ENCODE peak calls at places on chromosome 20, in four cellular contexts. T, D, X and J are unnamed samples.

GRCh38 chr20:62820962-62821725 is 4.3 kb downstream of the COL9A3 start:
- DNase-seq in T (no peak), D (no peak), X (no peak), J (no peak)

GRCh38 chr20:64130876-64131275 is 23.5 kb upstream of the NPBWR2 start:
- DNase-seq in T (peak; percentile 34), D (no peak), X (no peak), J (no peak)

GRCh38 chr20:63319164-63320040 is 26.4 kb downstream of the COL20A1 start:
- DNase-seq in T (no peak), D (no peak), X (no peak), J (no peak)

GRCh38 chr20:46827718-46828458 is 66.8 kb upstream of the EYA2 start:
- DNase-seq in T (no peak), D (no peak), X (no peak), J (no peak)

GRCh38 chr20:12673352-12673751 is 335.4 kb upstream of the SPTLC3 start:
- DNase-seq in T (no peak), D (no peak), X (no peak), J (no peak)

GRCh38 chr20:36497856-36498255 is 43.5 kb upstream of the MYL9 start:
- DNase-seq in T (no peak), D (no peak), X (peak; percentile 70), J (no peak)

GRCh38 chr20:8583209-8584106 is 451.4 kb downstream of the PLCB1 start:
- DNase-seq in T (no peak), D (peak; percentile 46), X (no peak), J (peak; percentile 41)

GRCh38 chr20:63969851-63970713 is at the start of gene ZNF512B:
- DNase-seq in T (peak; percentile 82), D (peak; percentile 88), X (no peak), J (peak; percentile 83)

GRCh38 chr20:23174821-23175220 is 88.7 kb upstream of the CD93 start:
- DNase-seq in T (no peak), D (no peak), X (no peak), J (no peak)

GRCh38 chr20:50724851-50725721 is 6.3 kb upstream of the PARD6B start:
- DNase-seq in T (peak; percentile 74), D (peak; percentile 96), X (peak; percentile 49), J (peak; percentile 87)

GRCh38 chr20:25046181-25046641 is 11.7 kb downstream of the ACSS1 start:
- DNase-seq in T (peak; percentile 76), D (no peak), X (no peak), J (no peak)

GRCh38 chr20:48776306-48776705 is 51.5 kb downstream of the PREX1 start:
- DNase-seq in T (peak; percentile 75), D (peak; percentile 62), X (no peak), J (peak; percentile 41)

GRCh38 chr20:10671221-10671849 is 2.5 kb downstream of the JAG1 start:
- DNase-seq in T (peak; percentile 87), D (peak; percentile 94), X (no peak), J (peak; percentile 92)

GRCh38 chr20:48025661-48026060 is 240.4 kb upstream of the SULF2 start:
- DNase-seq in T (no peak), D (peak; percentile 64), X (no peak), J (no peak)

DNA sequence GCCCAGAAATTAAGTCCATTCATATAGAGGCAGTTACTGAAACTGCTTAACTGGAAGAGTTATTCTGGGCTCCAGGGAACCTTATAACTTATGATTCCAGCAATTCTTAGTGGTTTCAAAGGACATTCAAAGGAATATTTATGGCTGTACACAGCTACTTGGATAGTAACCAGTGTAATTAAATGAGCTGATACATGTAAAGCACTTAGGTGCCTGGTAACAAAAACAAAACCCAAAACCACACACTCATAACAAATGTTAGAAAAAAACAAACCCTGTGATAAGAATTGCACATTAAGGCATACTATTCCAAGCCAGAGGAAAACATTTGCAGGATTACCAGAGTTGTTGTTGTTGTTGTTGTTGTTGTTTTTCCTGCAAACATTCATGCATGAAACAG is 51.5 kb downstream of the STK4 start:
- DNase-seq in T (no peak), D (no peak), X (no peak), J (no peak)
- H3K4me1 ChIP-seq in T (no peaks in the 10 kb centered on the region), D (peaks cover 60% of the 10 kb centered on the region), X (no peaks in the 10 kb centered on the region), J (peaks cover 4% of the 10 kb centered on the region)

DNA sequence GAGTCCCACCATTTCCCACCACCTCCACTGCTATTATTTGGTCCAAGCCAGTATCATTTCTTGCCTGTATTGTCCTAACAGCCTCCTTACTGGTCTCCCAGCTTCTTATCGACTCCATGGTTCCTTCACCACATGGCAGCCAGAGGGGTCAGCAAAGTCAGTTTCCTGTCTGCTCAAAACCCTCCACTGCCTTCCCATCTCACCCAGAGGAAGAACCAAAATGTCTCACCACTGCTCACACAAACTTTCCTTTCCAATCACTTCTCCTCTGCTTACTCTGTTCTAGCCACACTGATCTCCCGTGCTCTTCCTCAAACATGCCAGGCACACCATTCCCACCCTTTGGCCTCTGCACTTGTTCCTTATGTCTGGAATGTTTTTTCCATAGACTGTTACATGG is 39.7 kb downstream of the BCL2L1 start:
- DNase-seq in T (no peak), D (no peak), X (no peak), J (no peak)
- H3K36me3 ChIP-seq in T (no peaks in the 10 kb centered on the region), D (peaks cover 66% of the 10 kb centered on the region), X (no peaks in the 10 kb centered on the region), J (no peaks in the 10 kb centered on the region)

DNA sequence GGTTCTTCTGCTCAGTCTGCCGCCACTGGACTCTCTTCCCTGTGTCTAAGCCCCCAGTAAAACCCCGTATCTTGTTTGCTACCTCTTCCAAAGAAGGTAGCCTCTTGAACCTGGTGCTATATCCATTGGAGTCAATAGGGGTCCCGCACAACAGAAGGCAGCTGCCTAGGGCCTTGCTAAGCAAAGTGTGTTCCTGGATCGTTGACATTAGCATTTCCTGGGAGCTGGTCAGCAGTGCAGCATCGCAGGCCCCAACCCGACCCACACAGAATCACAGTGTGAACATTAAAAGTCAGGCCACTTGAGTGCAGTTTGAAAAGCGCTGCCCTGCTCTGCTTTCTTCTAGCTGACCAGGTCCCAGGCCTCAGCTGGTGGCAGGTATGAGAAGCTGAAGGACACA is 2.9 kb downstream of the ADA start:
- DNase-seq in T (no peak), D (no peak), X (no peak), J (no peak)
- H3K4me1 ChIP-seq in T (peaks cover 69% of the 10 kb centered on the region), D (peaks cover 36% of the 10 kb centered on the region), X (peaks cover 34% of the 10 kb centered on the region), J (peaks cover 37% of the 10 kb centered on the region)

GRCh38 chr20:1468117-1468624 is 1.5 kb upstream of the NSFL1C start:
- DNase-seq in T (no peak), D (no peak), X (no peak), J (no peak)
- H3K36me3 ChIP-seq in T (no peaks in the 10 kb centered on the region), D (peaks cover 14% of the 10 kb centered on the region), X (peaks cover 9% of the 10 kb centered on the region), J (peaks cover 15% of the 10 kb centered on the region)